ENCODE peak calls at places on chromosomes 4 and X, in ten cellular contexts. J is OCI-LY7, G is suprapubic skin, V is WERI-Rb-1, I is transverse colon, X is kidney epithelial cell, D is tibial nerve, T is PC-3, L is lower lobe of right lung, N is Peyer's patch. K is an unnamed sample.

GRCh38 chr4:23733476-23733875 is 156.4 kb downstream of the PPARGC1A start:
- DNase-seq in J (no peak), G (no peak), I (no peak), X (no peak), T (no peak), D (no peak), V (no peak), N (no peak), L (no peak), K (no peak)

GRCh38 chr4:157992038-157992706 is 180.7 kb downstream of the GASK1B start:
- DNase-seq in D (no peak), V (peak; percentile 46), T (peak; percentile 81), J (peak; percentile 38), N (no peak), I (no peak), G (no peak), X (no peak), L (no peak), K (peak; percentile 57)

GRCh38 chr4:149751174-149751573 is 64.5 kb downstream of the IQCM start:
- DNase-seq in T (no peak), X (no peak), G (no peak), D (no peak), I (no peak), V (no peak), N (no peak), L (no peak), J (no peak), K (no peak)

GRCh38 chrX:10677490-10677889 is 57.1 kb upstream of the MID1 start:
- DNase-seq in V (no peak), D (no peak), J (no peak), G (no peak), X (no peak), N (no peak), T (no peak), L (no peak), I (no peak), K (no peak)

GRCh38 chr4:167234388-167234881 is at the start of gene SPOCK3:
- DNase-seq in X (no peak), J (no peak), G (no peak), D (no peak), N (no peak), V (peak; percentile 78), I (no peak), L (peak; percentile 56), T (peak; percentile 44), K (no peak)

GRCh38 chr4:3345384-3345783 is 52.6 kb downstream of the RGS12 start:
- DNase-seq in I (no peak), G (no peak), V (no peak), J (no peak), X (no peak), N (no peak), L (no peak), T (no peak), D (no peak), K (no peak)

GRCh38 chrX:95628796-95629195 is 1055.8 kb upstream of the DIAPH2 start:
- DNase-seq in D (no peak), I (no peak), X (no peak), T (no peak), V (no peak), G (no peak), L (no peak), N (no peak), J (no peak), K (no peak)

GRCh38 chr4:106868381-106869035 is 167.6 kb downstream of the DKK2 start:
- DNase-seq in J (no peak), X (no peak), T (peak; percentile 50), G (no peak), D (no peak), V (no peak), N (no peak), L (no peak), I (no peak), K (no peak)

GRCh38 chr4:174592985-174593335 is 70.7 kb upstream of the HPGD start:
- DNase-seq in L (no peak), X (peak; percentile 42), D (no peak), J (no peak), T (peak; percentile 41), N (no peak), V (peak; percentile 70), G (no peak), I (no peak), K (no peak)

GRCh38 chr4:112514449-112515277 is 1.3 kb downstream of the NEUROG2 start:
- DNase-seq in N (no peak), J (peak; percentile 26), X (no peak), I (no peak), T (no peak), V (peak; percentile 42), D (no peak), G (no peak), L (no peak), K (no peak)

GRCh38 chr4:155911905-155912304 is 8.4 kb downstream of the TDO2 start:
- DNase-seq in G (no peak), J (no peak), N (no peak), L (no peak), X (no peak), I (no peak), D (no peak), V (no peak), T (no peak), K (no peak)

GRCh38 chrX:14963447-14964236 is 90.4 kb downstream of the MOSPD2 start:
- DNase-seq in D (no peak), G (no peak), N (no peak), I (no peak), V (no peak), T (peak; percentile 92), X (peak; percentile 9), J (no peak), L (no peak), K (peak; percentile 56)

GRCh38 chr4:184166736-184167135 is 50.9 kb downstream of the ENPP6 start:
- DNase-seq in G (no peak), T (no peak), I (no peak), D (no peak), L (no peak), N (no peak), V (no peak), J (no peak), X (no peak), K (no peak)

GRCh38 chr4:184169225-184169867 is 48.3 kb downstream of the ENPP6 start:
- DNase-seq in X (no peak), I (no peak), D (no peak), J (no peak), N (no peak), V (no peak), G (no peak), L (no peak), T (no peak), K (no peak)

GRCh38 chr4:184168406-184169019 is 49.2 kb downstream of the ENPP6 start:
- DNase-seq in D (peak; percentile 59), G (no peak), J (peak; percentile 46), N (peak; percentile 81), I (peak; percentile 69), V (peak; percentile 88), T (peak; percentile 67), L (peak; percentile 83), X (peak; percentile 14), K (no peak)

GRCh38 chr4:184165291-184165690 is 52.4 kb downstream of the ENPP6 start:
- DNase-seq in T (peak; percentile 40), I (no peak), X (peak; percentile 31), D (no peak), N (no peak), G (no peak), L (no peak), V (peak; percentile 54), J (no peak), K (no peak)

DNA sequence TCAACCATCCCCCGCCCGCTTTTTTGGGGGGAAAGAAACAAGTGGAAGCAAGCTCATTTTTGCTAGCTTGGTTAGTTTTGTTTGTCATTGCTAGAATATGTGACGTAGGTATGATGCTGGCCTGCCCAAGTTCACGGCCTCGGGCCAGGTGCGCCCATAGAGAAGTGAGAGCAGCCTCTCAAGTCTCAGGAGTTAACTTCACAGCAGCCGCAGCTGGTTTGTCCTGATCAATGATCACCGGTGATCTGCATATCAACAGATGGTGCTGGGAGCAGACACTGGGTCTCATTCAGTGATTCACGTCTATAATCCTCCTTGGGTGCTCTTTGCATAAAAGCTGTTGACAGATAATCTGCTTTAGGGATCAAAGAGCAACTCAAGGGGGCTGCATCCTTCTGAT is 50.1 kb downstream of the ENPP6 start:
- DNase-seq in T (no peak), G (no peak), X (no peak), J (peak; percentile 13), N (no peak), I (peak; percentile 32), D (no peak), V (peak; percentile 86), L (no peak), K (no peak)
- H3K4me3 ChIP-seq in T (no peak overlapping the region), G (no peak overlapping the region), X (no peak overlapping the region), J (no peak overlapping the region), N (no peak overlapping the region), I (no peak overlapping the region), D (no peak overlapping the region), V (peak overlapping the region; percentile 41), L (no peak overlapping the region), K (no peak overlapping the region)

GRCh38 chr4:75555294-75556164 is at the start of gene ODAPH:
- DNase-seq in L (no peak), T (peak; percentile 76), V (peak; percentile 14), D (no peak), J (no peak), N (no peak), X (peak; percentile 90), I (peak; percentile 38), G (no peak), K (no peak)
- TF ChIP-seq CTCF in L (no peak), T (peak; percentile 51), V (no peak), D (no peak), J (no peak), N (no peak), X (peak; percentile 3), I (no peak), G (no peak), K (no peak)

DNA sequence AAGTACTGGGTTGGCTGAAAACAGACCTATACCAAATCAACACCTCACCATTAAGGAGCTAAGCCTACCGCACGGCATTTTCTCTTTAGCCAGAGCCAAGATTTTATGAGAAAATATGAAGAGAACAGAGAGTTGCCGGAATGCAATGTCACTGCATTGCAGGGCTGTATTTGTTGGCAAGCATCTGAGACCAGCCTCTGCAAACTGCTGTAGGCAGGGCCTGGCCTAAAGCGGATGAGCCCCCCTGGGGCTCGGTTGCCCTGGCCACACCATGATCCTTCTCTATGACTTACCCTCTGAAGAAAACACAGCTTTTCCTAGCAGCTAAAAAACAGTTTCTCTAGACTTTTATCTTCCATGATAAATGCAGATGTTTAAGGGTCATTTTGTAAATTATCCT is 120.5 kb upstream of the SORBS2 start:
- DNase-seq in X (no peak), I (no peak), L (no peak), D (no peak), N (no peak), V (no peak), J (no peak), T (no peak), G (no peak), K (no peak)
- H3K4me3 ChIP-seq in X (no peak overlapping the region), I (no peak overlapping the region), L (no peak overlapping the region), D (no peak overlapping the region), N (no peak overlapping the region), V (no peak overlapping the region), J (no peak overlapping the region), T (no peak overlapping the region), G (no peak overlapping the region), K (no peak overlapping the region)

DNA sequence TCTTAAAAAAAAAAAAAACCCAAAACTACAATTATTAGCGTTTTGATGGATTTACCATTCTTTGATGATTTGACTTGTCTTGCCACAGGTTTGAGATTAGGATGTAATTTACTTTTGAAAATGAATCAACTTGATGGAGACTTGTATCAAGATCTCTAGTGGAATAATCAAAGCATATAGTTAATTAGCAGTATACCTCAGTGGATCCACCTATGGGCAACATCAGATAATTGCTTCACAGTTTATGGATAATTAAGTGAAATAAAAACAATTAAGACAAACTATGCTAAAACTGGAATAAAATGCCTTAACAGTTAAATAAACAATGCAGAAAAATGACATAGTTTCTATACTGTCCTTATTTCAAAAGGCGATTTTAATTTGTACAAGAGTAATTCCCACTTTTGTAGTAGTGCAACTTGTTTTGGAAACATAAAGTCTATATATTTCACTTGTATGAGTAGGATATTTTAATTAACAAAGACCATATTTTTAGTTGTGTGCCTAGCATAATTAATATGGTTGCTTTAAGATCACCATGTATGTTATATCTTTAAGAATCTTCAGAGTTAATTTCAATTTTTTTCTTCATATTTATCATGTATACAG is 4.2 kb downstream of the CPEB2 start:
- DNase-seq in J (peak; percentile 50), I (no peak), L (no peak), V (no peak), D (no peak), G (no peak), N (no peak), X (no peak), T (peak; percentile 14), K (no peak)
- TF ChIP-seq CTCF in J (peak; percentile 83), I (peak; percentile 38), L (peak; percentile 21), V (peak; percentile 19), D (no peak), G (no peak), N (peak; percentile 43), X (peak; percentile 38), T (peak; percentile 48), K (no peak)

K was measured in HFF-Myc.